ENCODE peak calls at places on chromosomes 3 and 15, in four cellular contexts. W is right lobe of liver, M is uterus, G is ascending aorta. B is an unnamed sample.

GRCh38 chr3:142897807-142898206 is 8.9 kb upstream of the PCOLCE2 start:
- DNase-seq in W (no peak), M (no peak), G (no peak), B (no peak)

GRCh38 chr3:82643948-82644347 is 882.5 kb upstream of the GBE1 start:
- DNase-seq in W (no peak), M (no peak), G (no peak), B (no peak)

GRCh38 chr3:4709336-4709735 is 216.2 kb downstream of the ITPR1 start:
- DNase-seq in W (no peak), M (no peak), G (no peak), B (no peak)

GRCh38 chr3:131277836-131278497 is 103.6 kb upstream of the NUDT16 start:
- DNase-seq in W (no peak), M (no peak), G (no peak), B (no peak)

GRCh38 chr3:189641776-189642175 is 10.6 kb downstream of the TP63 start:
- DNase-seq in W (no peak), M (no peak), G (no peak), B (no peak)

GRCh38 chr3:195260286-195260905 is 10.6 kb downstream of the XXYLT1 start:
- DNase-seq in W (peak; percentile 64), M (no peak), G (no peak), B (no peak)

GRCh38 chr3:196941846-196942225 is 492 bp downstream of the NCBP2 start:
- DNase-seq in W (peak; percentile 52), M (no peak), G (no peak), B (peak; percentile 71)

GRCh38 chr3:9795212-9795611 is 2.3 kb downstream of the ARPC4 start:
- DNase-seq in W (no peak), M (no peak), G (no peak), B (no peak)

GRCh38 chr15:78103406-78104118 is 11.2 kb downstream of the SH2D7 start:
- DNase-seq in W (peak; percentile 25), M (no peak), G (no peak), B (peak; percentile 46)

GRCh38 chr3:44132061-44132460 is 109.6 kb upstream of the TOPAZ1 start:
- DNase-seq in W (no peak), M (no peak), G (no peak), B (no peak)

GRCh38 chr15:92753591-92753990 is 98.0 kb upstream of the FAM174B start:
- DNase-seq in W (no peak), M (no peak), G (no peak), B (no peak)

GRCh38 chr3:38805765-38806386 is 10.1 kb downstream of the SCN10A start:
- DNase-seq in W (no peak), M (no peak), G (no peak), B (no peak)

GRCh38 chr3:66153471-66153870 is 67.3 kb upstream of the SLC25A26 start:
- DNase-seq in W (no peak), M (no peak), G (no peak), B (no peak)

GRCh38 chr15:70098461-70099166 is 897 bp upstream of the TLE3 start:
- DNase-seq in W (peak; percentile 73), M (peak; percentile 47), G (no peak), B (peak; percentile 70)
- H3K4me1 ChIP-seq in W (peaks cover 58% of the 10 kb centered on the region), M (peaks cover 9% of the 10 kb centered on the region), G (peaks cover 4% of the 10 kb centered on the region), B (peaks cover 59% of the 10 kb centered on the region)

GRCh38 chr3:40397129-40397528 is 10.1 kb downstream of the ENTPD3 start:
- DNase-seq in W (no peak), M (no peak), G (no peak), B (no peak)
- H3K27me3 ChIP-seq in W (no peaks in the 10 kb centered on the region), M (no peaks in the 10 kb centered on the region), G (no peaks in the 10 kb centered on the region), B (no peaks in the 10 kb centered on the region)

GRCh38 chr3:167920747-167921146 is 175.0 kb downstream of the GOLIM4 start:
- DNase-seq in W (no peak), M (no peak), G (no peak), B (no peak)
- TF ChIP-seq CTCF in W (no peak), M (no peak), G (no peak), B (no peak)

GRCh38 chr15:82715003-82715402 is 5.3 kb upstream of the AP3B2 start:
- DNase-seq in W (no peak), M (no peak), G (no peak), B (no peak)
- H3K4me1 ChIP-seq in W (peaks cover 1% of the 10 kb centered on the region), M (peaks cover 2% of the 10 kb centered on the region), G (peaks cover 3% of the 10 kb centered on the region), B (peaks cover 3% of the 10 kb centered on the region)

GRCh38 chr3:3627104-3627503 is 172.1 kb upstream of the LRRN1 start:
- DNase-seq in W (no peak), M (no peak), G (no peak), B (no peak)

GRCh38 chr3:3629911-3630310 is 169.3 kb upstream of the LRRN1 start:
- DNase-seq in W (no peak), M (no peak), G (no peak), B (no peak)

GRCh38 chr3:3625461-3626271 is 173.6 kb upstream of the LRRN1 start:
- DNase-seq in W (no peak), M (no peak), G (no peak), B (no peak)

GRCh38 chr3:3631114-3631513 is 168.1 kb upstream of the LRRN1 start:
- DNase-seq in W (no peak), M (no peak), G (no peak), B (no peak)

GRCh38 chr3:3628676-3629328 is 170.4 kb upstream of the LRRN1 start:
- DNase-seq in W (no peak), M (no peak), G (no peak), B (no peak)
- H3K27me3 ChIP-seq in W (no peaks in the 10 kb centered on the region), M (no peaks in the 10 kb centered on the region), G (no peaks in the 10 kb centered on the region), B (no peaks in the 10 kb centered on the region)

GRCh38 chr3:138437281-138437680 is 2.9 kb downstream of the ESYT3 start:
- DNase-seq in W (no peak), M (no peak), G (no peak), B (no peak)
- TF ChIP-seq CTCF in W (no peak), M (no peak), G (no peak), B (no peak)

GRCh38 chr15:59251001-59251845 is 44.6 kb downstream of the LDHAL6B start:
- DNase-seq in W (no peak), M (no peak), G (no peak), B (no peak)
- H3K4me1 ChIP-seq in W (peaks cover 23% of the 10 kb centered on the region), M (no peaks in the 10 kb centered on the region), G (no peaks in the 10 kb centered on the region), B (no peaks in the 10 kb centered on the region)

GRCh38 chr3:13537926-13538325 is 11.0 kb upstream of the FBLN2 start:
- DNase-seq in W (no peak), M (no peak), G (no peak), B (no peak)

GRCh38 chr3:13538520-13539284 is 10.2 kb upstream of the FBLN2 start:
- DNase-seq in W (no peak), M (peak; percentile 11), G (no peak), B (no peak)

GRCh38 chr3:13540332-13540995 is 8.5 kb upstream of the FBLN2 start:
- DNase-seq in W (no peak), M (no peak), G (no peak), B (no peak)

GRCh38 chr3:13539285-13539625 is 9.7 kb upstream of the FBLN2 start:
- DNase-seq in W (no peak), M (no peak), G (no peak), B (no peak)

GRCh38 chr3:13539671-13540070 is 9.3 kb upstream of the FBLN2 start:
- DNase-seq in W (no peak), M (no peak), G (no peak), B (no peak)
- H3K27me3 ChIP-seq in W (peaks cover 4% of the 10 kb centered on the region), M (no peaks in the 10 kb centered on the region), G (no peaks in the 10 kb centered on the region), B (peaks cover 3% of the 10 kb centered on the region)

DNA sequence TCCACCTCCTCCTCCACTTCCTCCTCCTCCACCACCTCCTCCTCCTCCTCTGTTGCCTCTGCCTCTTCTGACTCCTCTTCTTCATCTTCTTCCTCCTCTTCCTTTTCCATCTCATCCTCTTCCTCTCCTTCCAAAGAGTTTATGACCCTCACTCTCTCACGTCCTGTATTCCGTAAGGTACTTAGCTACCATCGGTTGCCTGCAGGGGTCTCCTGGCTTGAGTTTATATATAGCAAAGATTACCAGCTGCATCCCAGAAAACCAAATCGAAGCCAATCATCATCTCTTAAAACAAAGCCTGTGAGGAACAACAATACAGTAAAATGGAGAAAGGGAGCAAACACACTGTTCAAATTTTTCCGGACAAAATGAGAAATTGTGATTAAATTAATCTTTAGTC is 317.4 kb downstream of the C3orf38 start:
- DNase-seq in W (no peak), M (no peak), G (no peak), B (no peak)
- TF ChIP-seq CTCF in W (no peak), M (no peak), G (no peak), B (no peak)

B was measured in lower lobe of right lung.